ENCODE peak calls at places on chromosomes 7 and 10, in ten cellular contexts. A is body of pancreas; Y is cardiac muscle cell; L is GM12865; G is PC-3; H is IMR-90; J is bronchial epithelial cell; C is GM23338; X is choroid plexus epithelial cell; R is CD8-positive, alpha-beta T cell. Q is an unnamed sample.

GRCh38 chr7:22361795-22362194 is 4.8 kb upstream of the RAPGEF5 start:
- DNase-seq in A (peak), Y (no peak), L (no peak), G (peak), H (peak), J (peak), C (no peak), X (peak), R (no peak), Q (no peak)

GRCh38 chr10:21499910-21500577 is 25.4 kb downstream of the SKIDA1 start:
- DNase-seq in A (no peak), Y (peak), L (no peak), G (no peak), H (no peak), J (no peak), C (no peak), X (no peak), R (no peak), Q (no peak)

GRCh38 chr7:2478387-2478760 is 2.2 kb upstream of the GRIFIN start:
- DNase-seq in A (peak), Y (no peak), L (no peak), G (peak), H (no peak), J (peak), C (no peak), X (peak), R (no peak), Q (peak)

GRCh38 chr10:132944510-132944909 is 2.1 kb upstream of the CFAP46 start:
- DNase-seq in A (no peak), Y (no peak), L (no peak), G (no peak), H (no peak), J (no peak), C (no peak), X (no peak), R (no peak), Q (no peak)

GRCh38 chr10:109475704-109476103 is 447.6 kb downstream of the XPNPEP1 start:
- DNase-seq in A (no peak), Y (no peak), L (no peak), G (no peak), H (no peak), J (no peak), C (no peak), X (no peak), R (no peak), Q (no peak)

GRCh38 chr10:7211857-7212577 is 198.8 kb downstream of the SFMBT2 start:
- DNase-seq in A (no peak), Y (no peak), L (no peak), G (no peak), H (no peak), J (no peak), C (no peak), X (no peak), R (no peak), Q (no peak)

GRCh38 chr7:101608772-101609713 is 20.1 kb downstream of the MYL10 start:
- DNase-seq in A (peak), Y (no peak), L (no peak), G (peak), H (no peak), J (peak), C (peak), X (no peak), R (no peak), Q (no peak)

GRCh38 chr10:119526606-119527592 is 15.6 kb downstream of the RGS10 start:
- DNase-seq in A (no peak), Y (no peak), L (no peak), G (no peak), H (peak), J (no peak), C (peak), X (no peak), R (no peak), Q (no peak)

GRCh38 chr7:24133691-24134090 is 150.3 kb upstream of the NPY start:
- DNase-seq in A (no peak), Y (no peak), L (peak), G (no peak), H (no peak), J (no peak), C (no peak), X (no peak), R (no peak), Q (no peak)

GRCh38 chr7:154931906-154932305 is 71.0 kb downstream of the PAXIP1 start:
- DNase-seq in A (no peak), Y (no peak), L (no peak), G (peak), H (peak), J (no peak), C (no peak), X (peak), R (no peak), Q (peak)

GRCh38 chr7:29287366-29287765 is 92.8 kb downstream of the CHN2 start:
- DNase-seq in A (no peak), Y (peak), L (no peak), G (peak), H (peak), J (peak), C (no peak), X (peak), R (no peak), Q (peak)

GRCh38 chr10:13372524-13372923 is 24.4 kb upstream of the SEPHS1 start:
- DNase-seq in A (no peak), Y (no peak), L (no peak), G (no peak), H (no peak), J (no peak), C (no peak), X (no peak), R (no peak), Q (no peak)

GRCh38 chr10:12194752-12195271 is 879 bp downstream of the NUDT5 start:
- DNase-seq in A (peak), Y (peak), L (peak), G (peak), H (peak), J (peak), C (peak), X (peak), R (peak), Q (no peak)

GRCh38 chr10:69101451-69102095 is 13.7 kb downstream of the SRGN start:
- DNase-seq in A (no peak), Y (peak), L (no peak), G (peak), H (peak), J (no peak), C (no peak), X (peak), R (peak), Q (peak)

GRCh38 chr7:81031996-81032395 is 113.1 kb upstream of the SEMA3C start:
- DNase-seq in A (no peak), Y (no peak), L (no peak), G (no peak), H (no peak), J (no peak), C (no peak), X (no peak), R (no peak), Q (no peak)

GRCh38 chr7:81031243-81031642 is 112.4 kb upstream of the SEMA3C start:
- DNase-seq in A (no peak), Y (no peak), L (no peak), G (peak), H (peak), J (peak), C (no peak), X (no peak), R (no peak), Q (no peak)

GRCh38 chr7:81030472-81030871 is 111.6 kb upstream of the SEMA3C start:
- DNase-seq in A (no peak), Y (no peak), L (no peak), G (no peak), H (no peak), J (no peak), C (no peak), X (no peak), R (no peak), Q (no peak)

GRCh38 chr7:81025360-81025759 is 106.5 kb upstream of the SEMA3C start:
- DNase-seq in A (no peak), Y (no peak), L (no peak), G (peak), H (no peak), J (peak), C (no peak), X (no peak), R (no peak), Q (no peak)

GRCh38 chr7:81029523-81029922 is 110.7 kb upstream of the SEMA3C start:
- DNase-seq in A (no peak), Y (no peak), L (no peak), G (no peak), H (no peak), J (no peak), C (no peak), X (no peak), R (no peak), Q (no peak)
- H3K4me3 ChIP-seq in A (no peak), Y (no peak), L (no peak), G (no peak), H (no peak), J (no peak), C (no peak), X (no peak), R (no peak), Q (no peak)

GRCh38 chr10:71443676-71444075 is 47.0 kb downstream of the CDH23 start:
- DNase-seq in A (no peak), Y (no peak), L (no peak), G (no peak), H (no peak), J (no peak), C (peak), X (no peak), R (no peak), Q (no peak)

GRCh38 chr10:71448146-71448545 is 51.4 kb downstream of the CDH23 start:
- DNase-seq in A (no peak), Y (no peak), L (no peak), G (no peak), H (no peak), J (no peak), C (no peak), X (no peak), R (no peak), Q (no peak)

GRCh38 chr10:71444284-71445054 is 47.7 kb downstream of the CDH23 start:
- DNase-seq in A (no peak), Y (no peak), L (no peak), G (no peak), H (no peak), J (no peak), C (no peak), X (no peak), R (no peak), Q (no peak)

GRCh38 chr10:71449026-71449425 is 52.3 kb downstream of the CDH23 start:
- DNase-seq in A (no peak), Y (no peak), L (no peak), G (no peak), H (no peak), J (no peak), C (no peak), X (no peak), R (no peak), Q (no peak)

GRCh38 chr10:71447676-71448075 is 51.0 kb downstream of the CDH23 start:
- DNase-seq in A (no peak), Y (no peak), L (no peak), G (no peak), H (no peak), J (no peak), C (no peak), X (no peak), R (no peak), Q (no peak)
- TF ChIP-seq CTCF in A (no peak), Y (no peak), L (no peak), G (no peak), H (no peak), J (no peak), C (no peak), X (no peak), R (no peak), Q (no peak)

GRCh38 chr7:151125459-151125834 is 39.2 kb downstream of the AGAP3 start:
- DNase-seq in A (no peak), Y (peak), L (no peak), G (no peak), H (no peak), J (no peak), C (peak), X (no peak), R (no peak), Q (peak)

GRCh38 chr7:151123485-151124204 is 37.4 kb downstream of the AGAP3 start:
- DNase-seq in A (peak), Y (peak), L (peak), G (peak), H (peak), J (peak), C (peak), X (peak), R (peak), Q (peak)

GRCh38 chr7:151124205-151124880 is 38.1 kb downstream of the AGAP3 start:
- DNase-seq in A (no peak), Y (no peak), L (no peak), G (no peak), H (no peak), J (no peak), C (no peak), X (no peak), R (no peak), Q (no peak)

GRCh38 chr7:151125835-151126481 is 39.7 kb downstream of the AGAP3 start:
- DNase-seq in A (no peak), Y (peak), L (no peak), G (no peak), H (no peak), J (no peak), C (peak), X (no peak), R (no peak), Q (peak)

GRCh38 chr7:151124899-151125399 is 38.7 kb downstream of the AGAP3 start:
- DNase-seq in A (no peak), Y (no peak), L (no peak), G (no peak), H (no peak), J (no peak), C (no peak), X (no peak), R (no peak), Q (no peak)
- H3K4me3 ChIP-seq in A (no peak), Y (no peak), L (no peak), G (no peak), H (no peak), J (no peak), C (peak), X (no peak), R (no peak), Q (no peak)

DNA sequence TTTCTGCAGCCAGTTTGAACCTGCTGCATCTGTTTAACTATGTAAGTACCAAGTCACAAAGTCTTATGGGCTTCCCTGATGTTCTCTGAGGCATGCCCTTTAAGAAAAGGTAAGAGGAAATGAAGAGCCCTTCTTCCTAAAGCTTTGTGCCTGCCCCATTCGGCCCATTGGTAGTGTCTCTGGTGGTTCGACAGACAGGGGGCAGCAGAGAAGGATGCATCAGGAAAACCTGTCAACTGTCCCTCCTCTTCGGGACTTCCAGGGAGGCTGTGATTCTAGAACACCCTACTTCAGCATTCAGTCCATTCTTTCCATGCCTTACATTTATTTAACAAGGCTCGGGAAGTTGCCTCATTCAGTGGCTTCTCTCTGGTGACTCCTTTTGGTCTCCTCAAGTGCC is 1.9 kb upstream of the SFRP4 start:
- DNase-seq in A (no peak), Y (no peak), L (no peak), G (no peak), H (no peak), J (no peak), C (peak), X (no peak), R (no peak), Q (no peak)
- TF ChIP-seq CTCF in A (no peak), Y (peak), L (no peak), G (peak), H (no peak), J (no peak), C (peak), X (no peak), R (no peak), Q (peak)

GRCh38 chr7:127338122-127338521 is 54.4 kb downstream of the ZNF800 start:
- DNase-seq in A (no peak), Y (no peak), L (no peak), G (no peak), H (no peak), J (no peak), C (no peak), X (no peak), R (no peak), Q (no peak)
- H3K4me3 ChIP-seq in A (no peak), Y (no peak), L (no peak), G (no peak), H (no peak), J (no peak), C (no peak), X (no peak), R (no peak), Q (no peak)

GRCh38 chr10:31744025-31744424 is 184.6 kb downstream of the ARHGAP12 start:
- DNase-seq in A (no peak), Y (no peak), L (no peak), G (no peak), H (no peak), J (no peak), C (no peak), X (no peak), R (no peak), Q (no peak)

GRCh38 chr10:31739759-31740158 is 188.9 kb downstream of the ARHGAP12 start:
- DNase-seq in A (no peak), Y (peak), L (no peak), G (no peak), H (peak), J (no peak), C (no peak), X (peak), R (no peak), Q (peak)

GRCh38 chr10:31739146-31739545 is 189.5 kb downstream of the ARHGAP12 start:
- DNase-seq in A (no peak), Y (no peak), L (no peak), G (no peak), H (no peak), J (no peak), C (no peak), X (no peak), R (no peak), Q (no peak)

GRCh38 chr10:31741473-31741872 is 187.2 kb downstream of the ARHGAP12 start:
- DNase-seq in A (no peak), Y (no peak), L (no peak), G (no peak), H (no peak), J (no peak), C (no peak), X (no peak), R (no peak), Q (no peak)

DNA sequence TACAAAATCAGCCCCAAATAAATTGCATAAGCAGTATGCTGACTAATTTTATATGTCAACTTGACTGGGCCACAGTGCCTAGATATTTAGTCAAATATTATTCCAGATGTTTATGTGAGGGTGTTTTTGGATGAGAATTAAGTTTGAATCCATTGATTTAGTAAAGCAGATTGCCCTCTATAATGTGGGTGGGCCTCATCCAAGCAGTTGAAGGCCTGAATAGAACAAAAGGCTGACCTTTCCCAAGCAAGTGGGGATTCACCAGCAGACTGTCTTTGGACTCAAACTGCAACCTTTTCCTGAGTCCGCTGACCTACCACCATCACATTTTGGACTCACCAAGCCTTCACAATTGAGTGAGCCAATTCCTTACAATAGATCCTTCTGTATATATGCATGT is 186.4 kb downstream of the ARHGAP12 start:
- DNase-seq in A (no peak), Y (no peak), L (no peak), G (no peak), H (no peak), J (no peak), C (no peak), X (no peak), R (no peak), Q (no peak)
- TF ChIP-seq CTCF in A (no peak), Y (no peak), L (no peak), G (no peak), H (no peak), J (no peak), C (no peak), X (no peak), R (no peak), Q (no peak)